ENCODE peak calls at places on chromosomes 2 and 18, in four cellular contexts. Q is mesendoderm, W is H9, X is neuronal stem cell. C is an unnamed sample.

GRCh38 chr2:96940991-96941775 is 45.2 kb downstream of the FAM178B start:
- DNase-seq in W (no peak), X (no peak), Q (no peak), C (no peak)

GRCh38 chr2:196592912-196593881 is 46.3 kb upstream of the CCDC150 start:
- DNase-seq in Q (peak), X (peak), W (peak), C (peak)

GRCh38 chr2:59888015-59888414 is 665.4 kb downstream of the BCL11A start:
- DNase-seq in X (no peak), Q (peak), W (peak), C (no peak)

GRCh38 chr2:67156796-67157195 is 240.3 kb upstream of the ETAA1 start:
- DNase-seq in W (no peak), Q (no peak), X (no peak), C (no peak)

GRCh38 chr18:78364123-78364522 is 615.5 kb upstream of the SALL3 start:
- DNase-seq in X (no peak), W (no peak), Q (no peak), C (no peak)

GRCh38 chr2:47003641-47004427 is 88.2 kb upstream of the MCFD2 start:
- DNase-seq in X (no peak), W (no peak), Q (peak), C (no peak)

GRCh38 chr2:216222650-216223352 is 113.7 kb downstream of the XRCC5 start:
- DNase-seq in Q (peak), W (peak), X (no peak), C (peak)

GRCh38 chr2:37371979-37372378 is 27.5 kb downstream of the QPCT start:
- DNase-seq in X (no peak), Q (no peak), W (no peak), C (no peak)

GRCh38 chr2:29192526-29192925 is 77.3 kb downstream of the CLIP4 start:
- DNase-seq in W (no peak), Q (no peak), X (no peak), C (peak)

GRCh38 chr2:101972621-101973434 is 18.9 kb upstream of the IL1R2 start:
- DNase-seq in Q (peak), W (no peak), X (no peak), C (peak)

GRCh38 chr2:157336137-157336721 is 10.6 kb upstream of the ERMN start:
- DNase-seq in Q (peak), X (no peak), W (peak), C (peak)

GRCh38 chr2:63780483-63781155 is 61.1 kb upstream of the UGP2 start:
- DNase-seq in X (no peak), Q (no peak), W (no peak), C (no peak)

GRCh38 chr2:100796499-100797100 is 23.3 kb upstream of the NPAS2 start:
- DNase-seq in W (no peak), X (no peak), Q (no peak), C (no peak)

GRCh38 chr2:48633143-48633542 is 15.5 kb downstream of the GTF2A1L start:
- DNase-seq in W (no peak), X (no peak), Q (peak), C (peak)

GRCh38 chr2:182248362-182248761 is 178.5 kb downstream of the PDE1A start:
- DNase-seq in X (no peak), Q (no peak), W (no peak), C (no peak)

DNA sequence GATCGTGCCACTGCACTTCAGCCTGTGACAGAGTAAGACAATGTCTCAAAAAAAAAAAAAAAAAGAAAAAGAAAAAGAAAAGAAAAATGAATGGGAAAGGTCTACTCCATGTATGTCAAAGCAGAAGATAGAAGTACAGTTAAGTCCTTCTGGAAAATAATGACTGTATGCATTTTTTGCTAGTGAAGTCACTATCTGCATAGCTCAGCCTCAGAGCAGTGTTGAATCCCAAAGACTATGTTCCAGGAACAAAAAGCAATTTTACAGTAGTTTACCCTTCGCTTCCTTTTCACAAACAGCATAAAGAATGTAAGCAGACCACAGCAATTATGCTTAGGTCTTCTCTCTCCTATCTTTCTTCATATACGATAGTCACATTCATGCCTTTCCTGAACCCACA is 497.4 kb downstream of the CMPK2 start:
- DNase-seq in X (no peak), W (no peak), Q (no peak), C (peak)
- H2BK5ac ChIP-seq in X (no peak), W (no peak), Q (no peak), C (peak)

GRCh38 chr2:239211391-239212094 is 189.3 kb downstream of the HDAC4 start:
- DNase-seq in X (no peak), W (no peak), Q (peak), C (no peak)

GRCh38 chr2:239212553-239213419 is 188.0 kb downstream of the HDAC4 start:
- DNase-seq in W (no peak), Q (peak), X (no peak), C (no peak)

GRCh38 chr2:239209806-239210205 is 191.0 kb downstream of the HDAC4 start:
- DNase-seq in Q (no peak), X (no peak), W (no peak), C (no peak)

GRCh38 chr2:239213420-239214101 is 187.3 kb downstream of the HDAC4 start:
- DNase-seq in Q (no peak), X (no peak), W (no peak), C (no peak)

DNA sequence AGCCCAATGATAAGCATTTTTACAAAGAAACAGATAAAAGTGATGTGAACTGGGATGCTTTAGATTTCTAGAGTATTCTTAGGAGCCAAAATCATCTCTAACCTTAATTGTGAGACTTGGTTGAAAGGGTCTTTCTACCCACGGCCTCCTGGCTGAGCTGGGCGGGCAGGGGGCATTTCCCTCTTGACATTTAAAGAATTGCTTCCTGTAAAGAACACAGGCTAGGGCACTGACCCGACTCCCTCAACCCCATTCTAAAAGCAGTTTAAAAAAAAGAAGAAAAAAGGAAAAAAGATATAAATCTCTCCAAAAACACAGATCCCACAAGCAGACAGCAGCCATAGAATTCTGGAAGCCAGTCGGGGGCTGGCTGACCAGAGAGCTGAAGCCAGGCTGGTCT is 188.7 kb downstream of the HDAC4 start:
- DNase-seq in X (no peak), W (no peak), Q (no peak), C (no peak)
- H4K8ac ChIP-seq in X (no peak), W (no peak), Q (no peak), C (no peak)

GRCh38 chr2:207530160-207531023 is 630 bp downstream of the CREB1 start:
- DNase-seq in Q (peak), X (no peak), W (no peak), C (no peak)
- H2BK5ac ChIP-seq in Q (peak), X (peak), W (peak), C (peak)

GRCh38 chr2:9300829-9301453 is 94.3 kb downstream of the ASAP2 start:
- DNase-seq in X (no peak), W (no peak), Q (no peak), C (no peak)
- H4K8ac ChIP-seq in X (no peak), W (no peak), Q (no peak), C (no peak)

DNA sequence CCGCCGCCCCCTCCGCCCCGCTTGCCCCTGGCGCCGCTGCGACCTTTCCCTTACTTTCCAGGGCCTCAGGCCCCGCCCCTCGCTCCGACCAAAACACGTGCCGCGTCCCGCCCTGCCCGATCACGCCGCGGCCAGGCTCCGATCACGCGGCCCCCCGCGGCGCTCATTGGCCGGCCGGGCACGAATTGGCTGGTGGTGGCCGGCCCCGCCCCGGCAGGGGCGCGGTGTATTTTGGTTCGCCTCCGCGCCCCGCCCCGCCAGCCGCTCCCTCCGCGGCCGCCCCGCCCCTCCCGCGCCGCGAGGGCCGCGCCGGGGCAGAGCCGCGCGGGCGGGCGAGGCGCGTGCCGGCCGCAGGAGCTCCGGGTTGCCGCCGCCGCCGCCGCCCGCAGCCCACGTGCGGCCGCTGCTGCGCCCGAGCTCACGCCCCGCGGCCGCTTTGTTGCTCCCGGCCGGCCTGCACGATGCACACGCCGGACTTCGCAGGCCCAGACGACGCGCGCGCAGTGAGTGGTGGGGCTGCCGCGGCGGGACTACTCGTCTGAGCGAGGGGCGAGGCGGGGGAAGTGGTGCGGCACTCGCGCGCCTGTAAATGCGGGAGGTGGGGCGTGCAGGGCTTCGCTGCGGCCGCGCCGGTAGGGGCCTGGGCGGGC is at the start of gene KLF11:
- DNase-seq in X (peak), W (peak), Q (peak), C (peak)
- H2BK5ac ChIP-seq in X (no peak), W (no peak), Q (no peak), C (peak)

GRCh38 chr18:79613186-79613931 is 66.2 kb upstream of the CTDP1 start:
- DNase-seq in Q (no peak), W (no peak), X (no peak), C (no peak)

GRCh38 chr18:79614211-79615028 is 65.2 kb upstream of the CTDP1 start:
- DNase-seq in W (no peak), Q (no peak), X (no peak), C (no peak)

GRCh38 chr18:79616651-79617518 is 62.7 kb upstream of the CTDP1 start:
- DNase-seq in W (no peak), Q (peak), X (peak), C (peak)

GRCh38 chr18:79615586-79615985 is 64.0 kb upstream of the CTDP1 start:
- DNase-seq in Q (no peak), X (no peak), W (no peak), C (no peak)

DNA sequence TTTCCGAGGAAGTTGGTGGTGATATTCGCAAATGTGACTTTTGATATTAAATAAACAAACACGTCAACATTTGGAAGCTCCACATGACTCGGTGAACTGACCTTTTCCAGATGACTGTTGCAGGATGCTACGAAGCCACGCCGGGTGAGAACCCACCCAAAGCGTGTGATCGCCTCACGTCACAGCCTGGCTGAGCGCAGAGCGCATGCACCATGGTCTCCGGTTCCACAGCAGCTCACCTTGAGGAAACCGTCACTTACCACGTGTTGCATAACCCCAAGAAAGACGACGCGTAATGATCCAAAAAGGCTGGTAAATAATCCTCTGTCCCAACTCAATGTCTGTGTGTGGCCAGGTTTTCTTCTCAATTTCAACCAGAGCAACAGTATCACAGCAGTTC is 64.5 kb upstream of the CTDP1 start:
- DNase-seq in W (no peak), X (no peak), Q (no peak), C (no peak)
- H4K8ac ChIP-seq in W (no peak), X (no peak), Q (no peak), C (no peak)

GRCh38 chr18:35750929-35751328 is 169.4 kb downstream of the GALNT1 start:
- DNase-seq in Q (peak), X (no peak), W (no peak), C (no peak)

GRCh38 chr18:35756506-35757117 is 175.1 kb downstream of the GALNT1 start:
- DNase-seq in W (peak), X (peak), Q (peak), C (peak)

GRCh38 chr18:35753306-35753910 is 171.9 kb downstream of the GALNT1 start:
- DNase-seq in W (no peak), X (no peak), Q (no peak), C (no peak)

GRCh38 chr18:35755369-35755768 is 173.8 kb downstream of the GALNT1 start:
- DNase-seq in W (no peak), Q (no peak), X (no peak), C (no peak)

GRCh38 chr18:35754464-35754863 is 172.9 kb downstream of the GALNT1 start:
- DNase-seq in X (no peak), Q (no peak), W (no peak), C (no peak)
- H2BK5ac ChIP-seq in X (no peak), Q (no peak), W (no peak), C (no peak)

GRCh38 chr2:234355798-234356365 is 141.0 kb downstream of the ARL4C start:
- DNase-seq in W (no peak), Q (no peak), X (no peak), C (no peak)
- H4K8ac ChIP-seq in W (no peak), Q (no peak), X (no peak), C (no peak)

GRCh38 chr18:45517181-45517741 is 98.0 kb upstream of the SLC14A2 start:
- DNase-seq in X (peak), W (no peak), Q (peak), C (no peak)
- H2BK5ac ChIP-seq in X (no peak), W (no peak), Q (no peak), C (no peak)

C was measured in IMR-90.